ENCODE peak calls at places on chromosomes 12 and 14, in six cellular contexts. One of them, this sample, is unnamed.

GRCh38 chr14:105197274-105197673 is 16.2 kb upstream of the NUDT14 start:
- DNase-seq in body of pancreas: no peak
- DNase-seq in BJ: peak; percentile 40
- DNase-seq in astrocyte: peak; percentile 13
- DNase-seq in CD8-positive, alpha-beta memory T cell: no peak
- DNase-seq in Panc1: no peak
- DNase-seq in this sample: peak; percentile 18

GRCh38 chr14:105528859-105529505 is 2.6 kb downstream of the TMEM121 start:
- DNase-seq in body of pancreas: no peak
- DNase-seq in BJ: no peak
- DNase-seq in astrocyte: no peak
- DNase-seq in CD8-positive, alpha-beta memory T cell: no peak
- DNase-seq in Panc1: no peak
- DNase-seq in this sample: no peak

GRCh38 chr12:29780084-29780483 is 3.7 kb downstream of the TMTC1 start:
- DNase-seq in body of pancreas: no peak
- DNase-seq in BJ: no peak
- DNase-seq in astrocyte: no peak
- DNase-seq in CD8-positive, alpha-beta memory T cell: no peak
- DNase-seq in Panc1: no peak
- DNase-seq in this sample: no peak

GRCh38 chr14:77097006-77097688 is 911 bp upstream of the CIPC start:
- DNase-seq in body of pancreas: no peak
- DNase-seq in BJ: no peak
- DNase-seq in astrocyte: peak; percentile 8
- DNase-seq in CD8-positive, alpha-beta memory T cell: no peak
- DNase-seq in Panc1: no peak
- DNase-seq in this sample: no peak

GRCh38 chr14:60863251-60863650 is 117.6 kb downstream of the TRMT5 start:
- DNase-seq in body of pancreas: no peak
- DNase-seq in BJ: no peak
- DNase-seq in astrocyte: no peak
- DNase-seq in CD8-positive, alpha-beta memory T cell: no peak
- DNase-seq in Panc1: no peak
- DNase-seq in this sample: no peak

GRCh38 chr12:95282266-95282665 is 64.7 kb downstream of the VEZT start:
- DNase-seq in body of pancreas: no peak
- DNase-seq in BJ: no peak
- DNase-seq in astrocyte: peak; percentile 92
- DNase-seq in CD8-positive, alpha-beta memory T cell: no peak
- DNase-seq in Panc1: no peak
- DNase-seq in this sample: no peak

GRCh38 chr14:50785506-50786063 is 45.4 kb downstream of the NIN start:
- DNase-seq in body of pancreas: no peak
- DNase-seq in BJ: no peak
- DNase-seq in astrocyte: no peak
- DNase-seq in CD8-positive, alpha-beta memory T cell: no peak
- DNase-seq in Panc1: no peak
- DNase-seq in this sample: no peak

GRCh38 chr12:14902465-14902864 is 16.8 kb upstream of the MGP start:
- DNase-seq in body of pancreas: no peak
- DNase-seq in BJ: no peak
- DNase-seq in astrocyte: no peak
- DNase-seq in CD8-positive, alpha-beta memory T cell: no peak
- DNase-seq in Panc1: no peak
- DNase-seq in this sample: no peak

GRCh38 chr14:94129758-94130414 is 482 bp upstream of the IFI27L2 start:
- DNase-seq in body of pancreas: no peak
- DNase-seq in BJ: no peak
- DNase-seq in astrocyte: peak; percentile 35
- DNase-seq in CD8-positive, alpha-beta memory T cell: no peak
- DNase-seq in Panc1: no peak
- DNase-seq in this sample: peak; percentile 34

GRCh38 chr14:57714487-57714899 is 151.4 kb downstream of the SLC35F4 start:
- DNase-seq in body of pancreas: no peak
- DNase-seq in BJ: no peak
- DNase-seq in astrocyte: no peak
- DNase-seq in CD8-positive, alpha-beta memory T cell: no peak
- DNase-seq in Panc1: no peak
- DNase-seq in this sample: no peak

DNA sequence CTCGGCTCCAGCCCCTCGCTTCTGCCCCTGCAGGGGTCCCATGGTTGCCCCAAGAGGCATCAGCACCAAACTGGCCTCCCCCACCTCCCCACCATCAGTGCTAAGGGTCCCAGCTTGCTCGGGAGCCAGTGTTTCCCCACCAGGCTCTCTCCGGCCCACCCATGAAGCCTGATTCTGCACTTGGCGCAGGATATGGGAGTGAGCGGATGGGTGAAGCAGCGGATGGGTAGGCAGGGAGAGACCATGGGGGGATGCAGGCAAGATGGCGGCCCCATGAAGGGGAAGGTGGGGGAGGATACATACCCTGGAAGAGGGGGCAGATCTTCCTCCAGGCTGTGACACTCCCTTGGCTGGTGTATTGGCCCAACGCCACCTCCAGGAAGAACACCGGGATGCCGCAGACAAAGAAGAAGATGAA is 9.7 kb downstream of the SLC6A12 start:
- DNase-seq in body of pancreas: no peak
- DNase-seq in BJ: no peak
- DNase-seq in astrocyte: no peak
- DNase-seq in CD8-positive, alpha-beta memory T cell: no peak
- DNase-seq in Panc1: no peak
- DNase-seq in this sample: no peak
- H3K27me3 ChIP-seq in body of pancreas: no peaks in the 10 kb centered on the region
- H3K27me3 ChIP-seq in BJ: peaks cover 32% of the 10 kb centered on the region
- H3K27me3 ChIP-seq in astrocyte: peaks cover 31% of the 10 kb centered on the region
- H3K27me3 ChIP-seq in CD8-positive, alpha-beta memory T cell: peaks cover 5% of the 10 kb centered on the region
- H3K27me3 ChIP-seq in Panc1: no peaks in the 10 kb centered on the region
- H3K27me3 ChIP-seq in this sample: peaks cover 40% of the 10 kb centered on the region

DNA sequence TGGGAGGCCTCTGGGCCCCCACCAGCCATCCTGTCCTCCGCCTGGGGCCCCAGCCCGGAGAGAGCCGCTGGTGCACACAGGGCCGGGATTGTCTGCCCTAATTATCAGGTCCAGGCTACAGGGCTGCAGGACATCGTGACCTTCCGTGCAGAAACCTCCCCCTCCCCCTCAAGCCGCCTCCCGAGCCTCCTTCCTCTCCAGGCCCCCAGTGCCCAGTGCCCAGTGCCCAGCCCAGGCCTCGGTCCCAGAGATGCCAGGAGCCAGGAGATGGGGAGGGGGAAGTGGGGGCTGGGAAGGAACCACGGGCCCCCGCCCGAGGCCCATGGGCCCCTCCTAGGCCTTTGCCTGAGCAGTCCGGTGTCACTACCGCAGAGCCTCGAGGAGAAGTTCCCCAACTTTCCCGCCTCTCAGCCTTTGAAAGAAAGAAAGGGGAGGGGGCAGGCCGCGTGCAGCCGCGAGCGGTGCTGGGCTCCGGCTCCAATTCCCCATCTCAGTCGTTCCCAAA is 612 bp upstream of the GAPDH start:
- DNase-seq in body of pancreas: peak; percentile 62
- DNase-seq in BJ: no peak
- DNase-seq in astrocyte: peak; percentile 70
- DNase-seq in CD8-positive, alpha-beta memory T cell: peak; percentile 59
- DNase-seq in Panc1: no peak
- DNase-seq in this sample: peak; percentile 93
- H3K4me3 ChIP-seq in body of pancreas: peak overlapping the region; percentile 91
- H3K4me3 ChIP-seq in BJ: peak overlapping the region; percentile 88
- H3K4me3 ChIP-seq in astrocyte: peak overlapping the region; percentile 95
- H3K4me3 ChIP-seq in CD8-positive, alpha-beta memory T cell: peak overlapping the region; percentile 92
- H3K4me3 ChIP-seq in Panc1: peak overlapping the region; percentile 86
- H3K4me3 ChIP-seq in this sample: peak overlapping the region; percentile 92

DNA sequence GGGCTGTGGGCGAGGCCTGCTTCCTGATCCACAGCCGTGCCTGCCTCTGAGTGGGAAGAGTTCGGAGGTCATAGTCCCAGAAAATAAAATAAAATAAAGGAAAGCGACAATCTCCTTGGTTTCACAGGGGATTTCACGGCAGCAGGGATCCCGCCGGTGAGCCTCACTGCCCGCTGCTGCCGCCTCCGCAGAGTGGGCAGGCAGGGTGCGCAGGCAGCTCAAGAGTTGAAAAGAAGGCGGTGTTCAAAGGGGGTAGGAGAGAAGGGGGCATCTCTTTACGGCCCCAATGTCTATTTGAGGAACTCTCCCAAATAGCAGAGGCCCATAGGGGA is 3.1 kb upstream of the HOXC9 start:
- DNase-seq in body of pancreas: no peak
- DNase-seq in BJ: no peak
- DNase-seq in astrocyte: no peak
- DNase-seq in CD8-positive, alpha-beta memory T cell: no peak
- DNase-seq in Panc1: no peak
- DNase-seq in this sample: no peak
- H3K27me3 ChIP-seq in body of pancreas: peaks cover 83% of the 10 kb centered on the region
- H3K27me3 ChIP-seq in BJ: peaks cover 7% of the 10 kb centered on the region
- H3K27me3 ChIP-seq in astrocyte: peaks cover 94% of the 10 kb centered on the region
- H3K27me3 ChIP-seq in CD8-positive, alpha-beta memory T cell: peaks cover 98% of the 10 kb centered on the region
- H3K27me3 ChIP-seq in Panc1: no peaks in the 10 kb centered on the region
- H3K27me3 ChIP-seq in this sample: no peaks in the 10 kb centered on the region

DNA sequence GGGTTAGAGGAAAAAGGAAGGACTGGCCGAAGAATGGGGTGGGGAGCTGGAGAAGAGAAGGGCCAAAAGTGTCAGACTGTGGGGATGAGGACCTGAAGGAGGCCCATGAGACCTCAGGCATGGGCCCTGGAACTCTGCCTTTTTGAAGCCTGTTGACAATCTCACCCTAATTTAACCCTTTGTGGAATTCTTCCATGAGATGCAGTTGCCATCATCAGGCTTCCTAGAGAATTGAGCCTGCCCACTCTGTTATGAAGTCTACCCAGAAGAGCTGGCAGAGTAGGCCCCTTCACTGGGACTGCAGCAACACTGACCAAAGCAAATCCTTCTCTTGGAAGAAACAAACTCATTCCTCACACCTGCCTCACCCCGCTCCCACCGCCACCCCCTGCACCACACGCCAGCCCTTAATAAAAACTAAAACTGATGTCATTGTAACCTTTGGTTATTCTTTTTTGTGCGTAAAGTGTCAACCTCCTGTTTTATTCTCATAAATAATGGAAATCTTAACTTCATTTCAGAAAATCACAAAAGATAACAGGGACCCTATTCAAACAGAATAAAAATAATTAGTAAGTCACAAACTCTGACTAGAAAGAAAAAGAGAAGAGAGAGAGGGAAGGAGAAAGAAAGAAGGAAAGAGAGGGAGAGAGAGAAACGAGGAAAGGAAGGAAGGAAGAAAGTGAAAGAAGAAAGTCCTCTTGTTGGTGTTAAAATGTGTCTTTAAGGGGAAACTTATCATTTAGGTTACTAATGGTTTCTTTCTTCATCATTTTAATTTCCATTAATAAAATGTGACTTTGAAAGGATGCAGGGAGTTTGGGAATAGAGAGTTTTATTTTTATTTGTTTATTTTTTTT is 61.3 kb downstream of the CRADD start:
- DNase-seq in body of pancreas: no peak
- DNase-seq in BJ: no peak
- DNase-seq in astrocyte: no peak
- DNase-seq in CD8-positive, alpha-beta memory T cell: no peak
- DNase-seq in Panc1: no peak
- DNase-seq in this sample: no peak
- H3K4me3 ChIP-seq in body of pancreas: no peak overlapping the region
- H3K4me3 ChIP-seq in BJ: no peak overlapping the region
- H3K4me3 ChIP-seq in astrocyte: no peak overlapping the region
- H3K4me3 ChIP-seq in CD8-positive, alpha-beta memory T cell: no peak overlapping the region
- H3K4me3 ChIP-seq in Panc1: no peak overlapping the region
- H3K4me3 ChIP-seq in this sample: no peak overlapping the region